ENCODE peak calls at places on chromosomes 2 and 18, in nine cellular contexts. One of them, this sample, is unnamed.
A peak's percentile ranks its signal among the peaks of the same experiment; 100 is the strongest.

GRCh38 chr2:178330175-178331021 is 120.6 kb downstream of the PRKRA start:
- DNase-seq in neural progenitor cell: no peak
- DNase-seq in tibial nerve: no peak
- DNase-seq in stomach: no peak
- DNase-seq in psoas muscle: no peak
- DNase-seq in transverse colon: no peak
- DNase-seq in left ventricle myocardium inferior: no peak
- DNase-seq in choroid plexus epithelial cell: no peak
- DNase-seq in astrocyte of the spinal cord: no peak
- DNase-seq in this sample: no peak

GRCh38 chr18:31439807-31440325 is 7.7 kb upstream of the DSG3 start:
- DNase-seq in choroid plexus epithelial cell: no peak
- DNase-seq in tibial nerve: no peak
- DNase-seq in left ventricle myocardium inferior: no peak
- DNase-seq in neural progenitor cell: no peak
- DNase-seq in transverse colon: no peak
- DNase-seq in astrocyte of the spinal cord: no peak
- DNase-seq in stomach: no peak
- DNase-seq in psoas muscle: no peak
- DNase-seq in this sample: no peak

GRCh38 chr2:135831180-135831812 is 5.7 kb downstream of the LCT start:
- DNase-seq in psoas muscle: no peak
- DNase-seq in astrocyte of the spinal cord: no peak
- DNase-seq in stomach: no peak
- DNase-seq in tibial nerve: no peak
- DNase-seq in choroid plexus epithelial cell: no peak
- DNase-seq in left ventricle myocardium inferior: no peak
- DNase-seq in transverse colon: peak; percentile 28
- DNase-seq in neural progenitor cell: no peak
- DNase-seq in this sample: no peak

GRCh38 chr18:11741505-11742145 is 52.6 kb downstream of the GNAL start:
- DNase-seq in transverse colon: no peak
- DNase-seq in psoas muscle: no peak
- DNase-seq in choroid plexus epithelial cell: peak; percentile 32
- DNase-seq in left ventricle myocardium inferior: no peak
- DNase-seq in stomach: no peak
- DNase-seq in neural progenitor cell: peak; percentile 34
- DNase-seq in tibial nerve: no peak
- DNase-seq in astrocyte of the spinal cord: no peak
- DNase-seq in this sample: no peak

GRCh38 chr2:223993634-223994232 is 36.5 kb downstream of the MRPL44 start:
- DNase-seq in neural progenitor cell: peak; percentile 86
- DNase-seq in transverse colon: peak; percentile 66
- DNase-seq in left ventricle myocardium inferior: peak; percentile 23
- DNase-seq in choroid plexus epithelial cell: peak; percentile 89
- DNase-seq in tibial nerve: peak; percentile 89
- DNase-seq in astrocyte of the spinal cord: peak; percentile 86
- DNase-seq in psoas muscle: peak; percentile 26
- DNase-seq in stomach: peak; percentile 70
- DNase-seq in this sample: peak; percentile 88

GRCh38 chr2:137047369-137047768 is 282.0 kb downstream of the THSD7B start:
- DNase-seq in transverse colon: no peak
- DNase-seq in tibial nerve: no peak
- DNase-seq in left ventricle myocardium inferior: no peak
- DNase-seq in stomach: no peak
- DNase-seq in astrocyte of the spinal cord: no peak
- DNase-seq in choroid plexus epithelial cell: no peak
- DNase-seq in psoas muscle: no peak
- DNase-seq in neural progenitor cell: no peak
- DNase-seq in this sample: no peak

GRCh38 chr2:202375006-202375610 is 1.0 kb upstream of the BMPR2 start:
- DNase-seq in transverse colon: peak; percentile 57
- DNase-seq in neural progenitor cell: peak; percentile 70
- DNase-seq in astrocyte of the spinal cord: peak; percentile 84
- DNase-seq in choroid plexus epithelial cell: peak; percentile 85
- DNase-seq in psoas muscle: peak; percentile 62
- DNase-seq in stomach: peak; percentile 29
- DNase-seq in left ventricle myocardium inferior: peak; percentile 70
- DNase-seq in tibial nerve: peak; percentile 36
- DNase-seq in this sample: peak; percentile 81

GRCh38 chr2:28407131-28407975 is 14.7 kb downstream of the FOSL2 start:
- DNase-seq in transverse colon: no peak
- DNase-seq in tibial nerve: no peak
- DNase-seq in neural progenitor cell: no peak
- DNase-seq in astrocyte of the spinal cord: no peak
- DNase-seq in left ventricle myocardium inferior: no peak
- DNase-seq in psoas muscle: no peak
- DNase-seq in choroid plexus epithelial cell: no peak
- DNase-seq in stomach: no peak
- DNase-seq in this sample: no peak

GRCh38 chr2:215828528-215829184 is 184.7 kb downstream of the MREG start:
- DNase-seq in astrocyte of the spinal cord: peak; percentile 63
- DNase-seq in tibial nerve: peak; percentile 36
- DNase-seq in choroid plexus epithelial cell: peak; percentile 92
- DNase-seq in neural progenitor cell: peak; percentile 79
- DNase-seq in transverse colon: peak; percentile 58
- DNase-seq in psoas muscle: peak; percentile 41
- DNase-seq in stomach: peak; percentile 58
- DNase-seq in left ventricle myocardium inferior: no peak
- DNase-seq in this sample: peak; percentile 63

GRCh38 chr2:215825709-215826108 is 187.6 kb downstream of the MREG start:
- DNase-seq in choroid plexus epithelial cell: peak; percentile 48
- DNase-seq in psoas muscle: no peak
- DNase-seq in astrocyte of the spinal cord: no peak
- DNase-seq in neural progenitor cell: no peak
- DNase-seq in left ventricle myocardium inferior: no peak
- DNase-seq in stomach: no peak
- DNase-seq in tibial nerve: no peak
- DNase-seq in transverse colon: no peak
- DNase-seq in this sample: peak; percentile 23

GRCh38 chr2:215829261-215829660 is 184.1 kb downstream of the MREG start:
- DNase-seq in stomach: no peak
- DNase-seq in transverse colon: no peak
- DNase-seq in astrocyte of the spinal cord: no peak
- DNase-seq in left ventricle myocardium inferior: no peak
- DNase-seq in tibial nerve: no peak
- DNase-seq in choroid plexus epithelial cell: no peak
- DNase-seq in neural progenitor cell: no peak
- DNase-seq in psoas muscle: no peak
- DNase-seq in this sample: no peak

GRCh38 chr2:215826376-215826775 is 187.0 kb downstream of the MREG start:
- DNase-seq in tibial nerve: no peak
- DNase-seq in stomach: no peak
- DNase-seq in astrocyte of the spinal cord: no peak
- DNase-seq in psoas muscle: no peak
- DNase-seq in transverse colon: no peak
- DNase-seq in left ventricle myocardium inferior: no peak
- DNase-seq in choroid plexus epithelial cell: no peak
- DNase-seq in neural progenitor cell: no peak
- DNase-seq in this sample: no peak

DNA sequence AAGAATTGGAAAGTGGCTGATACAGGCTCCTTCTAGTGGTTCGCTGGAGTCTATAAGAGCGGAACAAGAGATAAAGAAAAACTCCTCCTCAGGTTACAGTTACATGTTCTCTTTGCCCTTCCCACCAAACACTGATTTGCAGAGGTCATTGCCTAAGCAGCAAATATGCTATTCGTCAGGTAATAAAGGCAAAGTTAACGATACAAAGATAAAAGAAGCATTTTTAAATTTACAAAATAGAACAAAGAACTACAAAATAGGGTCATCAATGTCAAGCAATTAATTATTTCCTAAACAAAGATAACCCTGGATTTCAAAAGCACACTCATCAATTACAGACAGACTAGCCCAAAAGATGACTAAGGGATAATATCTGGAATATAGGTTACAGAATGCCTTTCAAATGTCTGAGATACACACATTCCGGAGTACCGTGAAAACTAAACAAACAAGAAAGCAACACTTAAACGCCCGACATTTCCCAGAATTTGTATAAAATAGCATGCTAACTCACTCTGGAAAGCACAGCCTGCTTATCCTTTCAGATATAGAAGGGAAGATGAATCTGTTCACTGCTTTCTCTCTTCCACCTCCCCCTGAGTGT is 186.4 kb downstream of the MREG start:
- DNase-seq in stomach: no peak
- DNase-seq in astrocyte of the spinal cord: no peak
- DNase-seq in neural progenitor cell: no peak
- DNase-seq in transverse colon: no peak
- DNase-seq in tibial nerve: no peak
- DNase-seq in choroid plexus epithelial cell: peak; percentile 72
- DNase-seq in left ventricle myocardium inferior: no peak
- DNase-seq in psoas muscle: no peak
- DNase-seq in this sample: peak; percentile 82
- H3K4me3 ChIP-seq in stomach: no peak overlapping the region
- H3K4me3 ChIP-seq in astrocyte of the spinal cord: no peak overlapping the region
- H3K4me3 ChIP-seq in neural progenitor cell: no peak overlapping the region
- H3K4me3 ChIP-seq in transverse colon: no peak overlapping the region
- H3K4me3 ChIP-seq in tibial nerve: no peak overlapping the region
- H3K4me3 ChIP-seq in choroid plexus epithelial cell: peak overlapping the region; percentile 17
- H3K4me3 ChIP-seq in left ventricle myocardium inferior: no peak overlapping the region
- H3K4me3 ChIP-seq in psoas muscle: no peak overlapping the region
- H3K4me3 ChIP-seq in this sample: no peak overlapping the region

DNA sequence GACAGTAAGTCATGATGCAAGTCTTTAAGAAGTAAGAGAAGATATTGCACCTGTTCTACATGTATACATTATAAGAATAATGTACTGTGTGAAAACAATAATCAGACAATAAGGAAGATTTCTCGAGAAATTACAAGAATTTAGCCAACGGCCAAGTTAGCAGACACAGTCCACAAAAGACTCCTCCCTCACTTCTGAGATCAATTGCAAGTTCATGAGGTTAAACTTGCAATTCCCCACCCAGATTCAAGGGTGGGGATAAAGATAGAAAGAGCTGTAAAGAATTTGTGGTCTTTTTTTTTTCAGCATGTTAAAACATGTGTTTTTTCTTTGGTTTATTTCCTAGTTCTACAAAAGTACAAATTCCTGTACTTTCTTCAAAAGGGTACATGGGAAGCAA is 34.7 kb upstream of the IL1R2 start:
- DNase-seq in tibial nerve: no peak
- DNase-seq in neural progenitor cell: no peak
- DNase-seq in left ventricle myocardium inferior: no peak
- DNase-seq in transverse colon: no peak
- DNase-seq in stomach: no peak
- DNase-seq in psoas muscle: no peak
- DNase-seq in astrocyte of the spinal cord: no peak
- DNase-seq in choroid plexus epithelial cell: no peak
- DNase-seq in this sample: no peak
- TF ChIP-seq CTCF in tibial nerve: no peak
- TF ChIP-seq CTCF in neural progenitor cell: no peak
- TF ChIP-seq CTCF in left ventricle myocardium inferior: no peak
- TF ChIP-seq CTCF in transverse colon: no peak
- TF ChIP-seq CTCF in stomach: no peak
- TF ChIP-seq CTCF in psoas muscle: no peak
- TF ChIP-seq CTCF in astrocyte of the spinal cord: no peak
- TF ChIP-seq CTCF in choroid plexus epithelial cell: no peak
- TF ChIP-seq CTCF in this sample: no peak

GRCh38 chr2:43100883-43101662 is 125.3 kb downstream of the ZFP36L2 start:
- DNase-seq in left ventricle myocardium inferior: peak; percentile 76
- DNase-seq in psoas muscle: peak; percentile 76
- DNase-seq in stomach: peak; percentile 45
- DNase-seq in neural progenitor cell: peak; percentile 92
- DNase-seq in astrocyte of the spinal cord: peak; percentile 79
- DNase-seq in transverse colon: no peak
- DNase-seq in tibial nerve: no peak
- DNase-seq in choroid plexus epithelial cell: no peak
- DNase-seq in this sample: peak; percentile 42

GRCh38 chr2:43102366-43103092 is 123.9 kb downstream of the ZFP36L2 start:
- DNase-seq in tibial nerve: peak; percentile 48
- DNase-seq in stomach: no peak
- DNase-seq in left ventricle myocardium inferior: peak; percentile 77
- DNase-seq in neural progenitor cell: no peak
- DNase-seq in astrocyte of the spinal cord: no peak
- DNase-seq in transverse colon: no peak
- DNase-seq in psoas muscle: peak; percentile 76
- DNase-seq in choroid plexus epithelial cell: peak; percentile 77
- DNase-seq in this sample: peak; percentile 59

GRCh38 chr2:43103093-43103404 is 123.4 kb downstream of the ZFP36L2 start:
- DNase-seq in astrocyte of the spinal cord: no peak
- DNase-seq in transverse colon: no peak
- DNase-seq in tibial nerve: no peak
- DNase-seq in choroid plexus epithelial cell: no peak
- DNase-seq in neural progenitor cell: no peak
- DNase-seq in left ventricle myocardium inferior: no peak
- DNase-seq in psoas muscle: no peak
- DNase-seq in stomach: no peak
- DNase-seq in this sample: no peak

GRCh38 chr2:43100362-43100882 is 126.0 kb downstream of the ZFP36L2 start:
- DNase-seq in transverse colon: no peak
- DNase-seq in neural progenitor cell: no peak
- DNase-seq in astrocyte of the spinal cord: no peak
- DNase-seq in tibial nerve: no peak
- DNase-seq in psoas muscle: no peak
- DNase-seq in stomach: no peak
- DNase-seq in choroid plexus epithelial cell: no peak
- DNase-seq in left ventricle myocardium inferior: no peak
- DNase-seq in this sample: no peak

DNA sequence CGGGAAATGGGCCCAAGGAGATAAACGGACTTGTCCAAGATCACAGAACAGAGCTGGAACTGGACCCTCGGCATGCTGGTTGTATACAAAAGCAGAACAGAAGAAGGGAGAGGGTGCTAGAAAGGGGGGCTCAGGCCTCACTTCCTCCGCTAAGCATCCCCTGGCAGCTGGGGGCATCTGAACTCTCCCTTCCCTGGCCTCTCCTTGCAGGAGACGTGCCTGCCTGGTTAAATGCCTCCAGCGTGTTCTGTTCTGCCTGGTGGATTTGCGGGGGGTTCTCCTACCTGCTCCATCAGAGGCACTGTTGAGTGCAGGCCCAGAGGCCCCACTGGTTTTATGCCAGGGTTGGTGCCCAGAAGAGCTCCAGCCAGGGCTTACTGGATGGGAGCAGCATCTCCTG is 124.7 kb downstream of the ZFP36L2 start:
- DNase-seq in psoas muscle: no peak
- DNase-seq in astrocyte of the spinal cord: no peak
- DNase-seq in neural progenitor cell: no peak
- DNase-seq in choroid plexus epithelial cell: no peak
- DNase-seq in tibial nerve: no peak
- DNase-seq in transverse colon: no peak
- DNase-seq in stomach: no peak
- DNase-seq in left ventricle myocardium inferior: no peak
- DNase-seq in this sample: no peak
- H3K4me3 ChIP-seq in psoas muscle: peak overlapping the region; percentile 74
- H3K4me3 ChIP-seq in astrocyte of the spinal cord: no peak overlapping the region
- H3K4me3 ChIP-seq in neural progenitor cell: no peak overlapping the region
- H3K4me3 ChIP-seq in choroid plexus epithelial cell: no peak overlapping the region
- H3K4me3 ChIP-seq in tibial nerve: peak overlapping the region; percentile 54
- H3K4me3 ChIP-seq in transverse colon: no peak overlapping the region
- H3K4me3 ChIP-seq in stomach: no peak overlapping the region
- H3K4me3 ChIP-seq in left ventricle myocardium inferior: peak overlapping the region; percentile 65
- H3K4me3 ChIP-seq in this sample: no peak overlapping the region

DNA sequence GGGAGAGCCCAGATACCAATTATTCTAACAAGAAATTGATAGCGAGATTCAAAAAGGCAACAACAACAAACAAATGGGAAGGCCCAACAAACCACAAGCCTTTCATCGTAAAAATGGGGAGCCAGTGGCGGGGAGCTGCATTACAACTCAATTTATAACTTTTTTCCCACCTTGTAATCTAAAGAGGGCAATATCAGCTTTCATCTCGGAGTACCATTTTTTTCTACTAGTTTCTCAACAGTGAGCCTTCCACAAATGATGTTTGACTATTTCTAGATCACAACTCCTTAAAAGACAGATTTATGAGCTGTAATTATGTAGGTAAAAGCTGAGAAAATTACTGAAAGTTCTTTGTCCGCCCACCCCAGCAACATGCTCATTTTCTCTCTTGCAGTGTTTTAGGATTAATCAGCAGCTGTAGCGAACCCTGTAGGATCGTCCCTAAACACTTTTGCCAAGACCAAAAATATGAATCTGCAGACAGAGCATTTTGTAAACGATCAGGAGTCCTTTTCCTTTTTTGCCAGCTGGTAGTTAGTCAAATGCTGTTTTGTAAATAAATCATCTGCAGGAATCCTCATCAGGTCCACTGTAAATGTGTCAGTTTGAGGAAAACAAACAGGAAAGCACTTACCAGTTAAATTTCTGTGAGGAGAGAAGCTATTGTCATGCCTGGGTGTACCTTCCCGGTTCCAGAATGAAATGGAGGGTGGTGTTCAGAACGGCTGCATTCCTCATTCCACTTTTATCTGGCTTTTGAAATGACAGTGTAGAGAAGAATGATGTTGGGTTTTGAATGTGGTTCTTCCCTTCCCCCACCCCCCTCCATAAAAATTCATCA is 53.2 kb downstream of the EEF1B2 start:
- DNase-seq in stomach: no peak
- DNase-seq in choroid plexus epithelial cell: peak; percentile 72
- DNase-seq in psoas muscle: no peak
- DNase-seq in neural progenitor cell: no peak
- DNase-seq in transverse colon: no peak
- DNase-seq in astrocyte of the spinal cord: peak; percentile 51
- DNase-seq in tibial nerve: no peak
- DNase-seq in left ventricle myocardium inferior: no peak
- DNase-seq in this sample: peak; percentile 75
- TF ChIP-seq CTCF in stomach: no peak
- TF ChIP-seq CTCF in choroid plexus epithelial cell: peak; percentile 21
- TF ChIP-seq CTCF in psoas muscle: no peak
- TF ChIP-seq CTCF in neural progenitor cell: peak; percentile 9
- TF ChIP-seq CTCF in transverse colon: no peak
- TF ChIP-seq CTCF in astrocyte of the spinal cord: no peak
- TF ChIP-seq CTCF in tibial nerve: no peak
- TF ChIP-seq CTCF in left ventricle myocardium inferior: no peak
- TF ChIP-seq CTCF in this sample: no peak